ENCODE peak calls at places on chromosome 4, in four cellular contexts. R is lower leg skin, N is endodermal cell, K is fibroblast of lung. E is an unnamed sample.
A peak's percentile ranks its signal among the peaks of the same experiment; 100 is the strongest.

GRCh38 chr4:121243476-121243875 is 79.4 kb upstream of the TNIP3 start:
- DNase-seq in R (no peak), N (no peak), K (peak; percentile 29), E (no peak)

GRCh38 chr4:36165256-36166005 is 78.9 kb downstream of the ARAP2 start:
- DNase-seq in R (no peak), N (no peak), K (peak; percentile 63), E (peak; percentile 27)

GRCh38 chr4:122621010-122621616 is at the start of gene IL21:
- DNase-seq in R (no peak), N (no peak), K (no peak), E (no peak)

GRCh38 chr4:65668201-65669007 is 1.9 kb downstream of the EPHA5 start:
- DNase-seq in R (peak; percentile 28), N (peak; percentile 62), K (peak; percentile 71), E (peak; percentile 24)

GRCh38 chr4:134708026-134708425 is 506.4 kb upstream of the PABPC4L start:
- DNase-seq in R (no peak), N (no peak), K (no peak), E (no peak)

GRCh38 chr4:65170768-65171514 is 499.3 kb downstream of the EPHA5 start:
- DNase-seq in R (no peak), N (no peak), K (peak; percentile 22), E (no peak)

GRCh38 chr4:76990288-76991080 is 40.9 kb downstream of the SEPTIN11 start:
- DNase-seq in R (no peak), N (no peak), K (peak; percentile 99), E (peak; percentile 92)

GRCh38 chr4:147958459-147959065 is 226.7 kb downstream of the ARHGAP10 start:
- DNase-seq in R (no peak), N (no peak), K (no peak), E (no peak)

GRCh38 chr4:3615386-3616286 is 83.4 kb upstream of the LRPAP1 start:
- DNase-seq in R (no peak), N (no peak), K (no peak), E (no peak)

GRCh38 chr4:182531555-182532162 is 288.5 kb downstream of the TENM3 start:
- DNase-seq in R (no peak), N (no peak), K (peak; percentile 56), E (no peak)

GRCh38 chr4:159071969-159072765 is 30.7 kb upstream of the RAPGEF2 start:
- DNase-seq in R (no peak), N (no peak), K (peak; percentile 52), E (no peak)

GRCh38 chr4:6658635-6659075 is 18.2 kb downstream of the MRFAP1 start:
- DNase-seq in R (no peak), N (peak; percentile 80), K (peak; percentile 55), E (no peak)

GRCh38 chr4:154741877-154742851 is 1.6 kb upstream of the LRAT start:
- DNase-seq in R (no peak), N (peak; percentile 89), K (peak; percentile 19), E (no peak)

GRCh38 chr4:156686120-156686519 is 285.5 kb downstream of the PDGFC start:
- DNase-seq in R (no peak), N (no peak), K (peak; percentile 100), E (peak; percentile 98)

GRCh38 chr4:146379744-146380143 is 142.0 kb downstream of the SLC10A7 start:
- DNase-seq in R (no peak), N (no peak), K (peak; percentile 35), E (no peak)

GRCh38 chr4:896216-896615 is 35.9 kb downstream of the GAK start:
- DNase-seq in R (no peak), N (no peak), K (no peak), E (no peak)
- TF ChIP-seq CTCF in R (no peak), N (peak; percentile 62), K (no peak), E (no peak)

GRCh38 chr4:104751468-104751867 is 256.8 kb upstream of the CXXC4 start:
- DNase-seq in R (no peak), N (no peak), K (no peak), E (no peak)

GRCh38 chr4:104747635-104748034 is 252.9 kb upstream of the CXXC4 start:
- DNase-seq in R (no peak), N (no peak), K (peak; percentile 23), E (no peak)

GRCh38 chr4:104752337-104752736 is 257.6 kb upstream of the CXXC4 start:
- DNase-seq in R (no peak), N (no peak), K (peak; percentile 76), E (peak; percentile 16)

GRCh38 chr4:104750008-104750407 is 255.3 kb upstream of the CXXC4 start:
- DNase-seq in R (no peak), N (no peak), K (no peak), E (no peak)

GRCh38 chr4:104749062-104749461 is 254.4 kb upstream of the CXXC4 start:
- DNase-seq in R (no peak), N (no peak), K (no peak), E (no peak)
- H3K4me3 ChIP-seq in R (no peak overlapping the region), N (no peak overlapping the region), K (no peak overlapping the region), E (no peak overlapping the region)

DNA sequence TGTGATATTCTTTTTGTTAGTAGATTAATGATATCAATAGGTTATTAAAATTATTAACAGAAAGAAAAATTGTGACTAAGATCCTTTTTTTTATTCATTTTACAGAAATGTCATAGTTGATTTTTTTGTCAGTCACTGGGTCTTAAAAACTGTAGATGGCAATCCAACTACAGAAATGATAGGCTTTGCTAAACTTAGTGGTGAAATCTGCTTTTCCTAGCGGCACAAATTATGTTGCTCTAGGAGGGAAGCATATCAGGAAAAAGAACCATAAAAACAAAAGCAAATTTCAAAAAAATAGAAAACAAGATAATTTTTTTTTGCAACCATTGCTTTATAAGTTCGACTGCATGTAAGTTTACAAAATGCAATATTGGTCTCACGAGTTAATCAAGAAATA is 443.5 kb upstream of the IGFBP7 start:
- DNase-seq in R (no peak), N (no peak), K (no peak), E (no peak)
- TF ChIP-seq CTCF in R (no peak), N (no peak), K (no peak), E (no peak)

GRCh38 chr4:112650332-112650731 is 13.4 kb downstream of the LARP7 start:
- DNase-seq in R (no peak), N (no peak), K (no peak), E (no peak)

GRCh38 chr4:112648263-112649054 is 11.5 kb downstream of the LARP7 start:
- DNase-seq in R (no peak), N (peak; percentile 89), K (peak; percentile 65), E (no peak)

GRCh38 chr4:112649055-112649408 is 12.1 kb downstream of the LARP7 start:
- DNase-seq in R (no peak), N (no peak), K (no peak), E (no peak)

GRCh38 chr4:112652216-112652615 is 15.3 kb downstream of the LARP7 start:
- DNase-seq in R (no peak), N (peak; percentile 81), K (no peak), E (no peak)

DNA sequence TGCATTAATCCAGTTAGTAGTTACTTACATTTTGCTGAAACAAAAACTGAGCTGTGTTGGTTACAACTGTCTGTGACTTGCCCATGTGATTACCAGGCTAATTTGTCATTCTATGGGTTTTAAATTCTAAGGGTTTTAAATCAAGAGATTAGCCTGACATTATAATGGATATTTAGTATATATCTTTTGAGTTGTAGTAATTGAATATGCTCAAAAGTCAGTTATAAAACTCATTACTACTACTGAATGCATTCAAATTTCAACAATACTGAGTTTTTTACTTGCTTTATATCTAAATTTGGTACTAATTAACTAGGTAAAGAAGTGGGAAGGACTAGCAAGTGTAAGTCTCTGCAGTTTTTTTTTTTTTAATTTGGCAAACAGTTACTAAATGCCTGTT is 14.7 kb downstream of the LARP7 start:
- DNase-seq in R (no peak), N (no peak), K (no peak), E (no peak)
- H3K4me3 ChIP-seq in R (no peak overlapping the region), N (peak overlapping the region; percentile 99), K (no peak overlapping the region), E (no peak overlapping the region)

E was measured in astrocyte of the cerebellum.